ENCODE peak calls at places on chromosomes 7 and 10, in nine cellular contexts. One of them, this sample, is unnamed.
A peak's percentile ranks its signal among the peaks of the same experiment; 100 is the strongest.

GRCh38 chr7:102415685-102416225 is 17.6 kb upstream of the ORAI2 start:
- DNase-seq in CD4-positive, alpha-beta T cell: peak; percentile 33
- DNase-seq in AG09319: no peak
- DNase-seq in progenitor cell of endocrine pancreas: no peak
- DNase-seq in ovary: no peak
- DNase-seq in kidney: peak; percentile 81
- DNase-seq in upper lobe of right lung: no peak
- DNase-seq in WTC11: no peak
- DNase-seq in lower lobe of right lung: peak; percentile 55
- DNase-seq in this sample: no peak

GRCh38 chr10:50577681-50578350 is 45.9 kb downstream of the SGMS1 start:
- DNase-seq in CD4-positive, alpha-beta T cell: no peak
- DNase-seq in AG09319: no peak
- DNase-seq in progenitor cell of endocrine pancreas: no peak
- DNase-seq in ovary: no peak
- DNase-seq in kidney: no peak
- DNase-seq in upper lobe of right lung: no peak
- DNase-seq in WTC11: no peak
- DNase-seq in lower lobe of right lung: no peak
- DNase-seq in this sample: no peak

GRCh38 chr7:117480978-117481377 is 1.2 kb downstream of the CFTR start:
- DNase-seq in CD4-positive, alpha-beta T cell: no peak
- DNase-seq in AG09319: no peak
- DNase-seq in progenitor cell of endocrine pancreas: no peak
- DNase-seq in ovary: no peak
- DNase-seq in kidney: no peak
- DNase-seq in upper lobe of right lung: no peak
- DNase-seq in WTC11: no peak
- DNase-seq in lower lobe of right lung: no peak
- DNase-seq in this sample: no peak

GRCh38 chr7:14871880-14872279 is 30.7 kb downstream of the DGKB start:
- DNase-seq in CD4-positive, alpha-beta T cell: no peak
- DNase-seq in AG09319: no peak
- DNase-seq in progenitor cell of endocrine pancreas: no peak
- DNase-seq in ovary: no peak
- DNase-seq in kidney: no peak
- DNase-seq in upper lobe of right lung: no peak
- DNase-seq in WTC11: no peak
- DNase-seq in lower lobe of right lung: no peak
- DNase-seq in this sample: no peak

GRCh38 chr7:128004623-128005022 is 26.6 kb downstream of the LRRC4 start:
- DNase-seq in CD4-positive, alpha-beta T cell: no peak
- DNase-seq in AG09319: no peak
- DNase-seq in progenitor cell of endocrine pancreas: no peak
- DNase-seq in ovary: no peak
- DNase-seq in kidney: no peak
- DNase-seq in upper lobe of right lung: no peak
- DNase-seq in WTC11: no peak
- DNase-seq in lower lobe of right lung: no peak
- DNase-seq in this sample: no peak

GRCh38 chr10:77463499-77463898 is 174.1 kb downstream of the KCNMA1 start:
- DNase-seq in CD4-positive, alpha-beta T cell: no peak
- DNase-seq in AG09319: no peak
- DNase-seq in progenitor cell of endocrine pancreas: no peak
- DNase-seq in ovary: no peak
- DNase-seq in kidney: no peak
- DNase-seq in upper lobe of right lung: no peak
- DNase-seq in WTC11: no peak
- DNase-seq in lower lobe of right lung: no peak
- DNase-seq in this sample: no peak

GRCh38 chr7:73544678-73545077 is 12.8 kb downstream of the BCL7B start:
- DNase-seq in CD4-positive, alpha-beta T cell: no peak
- DNase-seq in AG09319: no peak
- DNase-seq in progenitor cell of endocrine pancreas: no peak
- DNase-seq in ovary: no peak
- DNase-seq in kidney: no peak
- DNase-seq in upper lobe of right lung: no peak
- DNase-seq in WTC11: no peak
- DNase-seq in lower lobe of right lung: no peak
- DNase-seq in this sample: no peak

GRCh38 chr7:141463986-141464385 is 87.2 kb upstream of the AGK start:
- DNase-seq in CD4-positive, alpha-beta T cell: no peak
- DNase-seq in AG09319: no peak
- DNase-seq in progenitor cell of endocrine pancreas: no peak
- DNase-seq in ovary: no peak
- DNase-seq in kidney: no peak
- DNase-seq in upper lobe of right lung: no peak
- DNase-seq in WTC11: no peak
- DNase-seq in lower lobe of right lung: no peak
- DNase-seq in this sample: no peak

GRCh38 chr10:43855667-43856210 is 207.1 kb upstream of the ZNF32 start:
- DNase-seq in CD4-positive, alpha-beta T cell: no peak
- DNase-seq in AG09319: no peak
- DNase-seq in progenitor cell of endocrine pancreas: no peak
- DNase-seq in ovary: no peak
- DNase-seq in kidney: no peak
- DNase-seq in upper lobe of right lung: no peak
- DNase-seq in WTC11: no peak
- DNase-seq in lower lobe of right lung: no peak
- DNase-seq in this sample: no peak

GRCh38 chr7:16611711-16612110 is 33.8 kb downstream of the ANKMY2 start:
- DNase-seq in CD4-positive, alpha-beta T cell: no peak
- DNase-seq in AG09319: no peak
- DNase-seq in progenitor cell of endocrine pancreas: no peak
- DNase-seq in ovary: no peak
- DNase-seq in kidney: no peak
- DNase-seq in upper lobe of right lung: no peak
- DNase-seq in WTC11: no peak
- DNase-seq in lower lobe of right lung: no peak
- DNase-seq in this sample: no peak

GRCh38 chr7:32206987-32207386 is 136.8 kb upstream of the PDE1C start:
- DNase-seq in CD4-positive, alpha-beta T cell: no peak
- DNase-seq in AG09319: no peak
- DNase-seq in progenitor cell of endocrine pancreas: peak; percentile 41
- DNase-seq in ovary: no peak
- DNase-seq in kidney: no peak
- DNase-seq in upper lobe of right lung: no peak
- DNase-seq in WTC11: peak; percentile 70
- DNase-seq in lower lobe of right lung: no peak
- DNase-seq in this sample: no peak
- TF ChIP-seq CTCF in CD4-positive, alpha-beta T cell: no peak
- TF ChIP-seq CTCF in AG09319: peak; percentile 16
- TF ChIP-seq CTCF in progenitor cell of endocrine pancreas: peak; percentile 62
- TF ChIP-seq CTCF in ovary: no peak
- TF ChIP-seq CTCF in kidney: no peak
- TF ChIP-seq CTCF in upper lobe of right lung: no peak
- TF ChIP-seq CTCF in WTC11: no peak
- TF ChIP-seq CTCF in lower lobe of right lung: no peak
- TF ChIP-seq CTCF in this sample: no peak

GRCh38 chr7:95919574-95919973 is 147.2 kb downstream of the DYNC1I1 start:
- DNase-seq in CD4-positive, alpha-beta T cell: no peak
- DNase-seq in AG09319: no peak
- DNase-seq in progenitor cell of endocrine pancreas: no peak
- DNase-seq in ovary: no peak
- DNase-seq in kidney: no peak
- DNase-seq in upper lobe of right lung: no peak
- DNase-seq in WTC11: no peak
- DNase-seq in lower lobe of right lung: no peak
- DNase-seq in this sample: no peak
- TF ChIP-seq CTCF in CD4-positive, alpha-beta T cell: no peak
- TF ChIP-seq CTCF in AG09319: peak; percentile 7
- TF ChIP-seq CTCF in progenitor cell of endocrine pancreas: peak; percentile 48
- TF ChIP-seq CTCF in ovary: no peak
- TF ChIP-seq CTCF in kidney: no peak
- TF ChIP-seq CTCF in upper lobe of right lung: no peak
- TF ChIP-seq CTCF in WTC11: no peak
- TF ChIP-seq CTCF in lower lobe of right lung: no peak
- TF ChIP-seq CTCF in this sample: peak; percentile 58

GRCh38 chr10:94680544-94680943 is 3.0 kb upstream of the CYP2C18 start:
- DNase-seq in CD4-positive, alpha-beta T cell: no peak
- DNase-seq in AG09319: no peak
- DNase-seq in progenitor cell of endocrine pancreas: no peak
- DNase-seq in ovary: no peak
- DNase-seq in kidney: no peak
- DNase-seq in upper lobe of right lung: no peak
- DNase-seq in WTC11: no peak
- DNase-seq in lower lobe of right lung: no peak
- DNase-seq in this sample: no peak

GRCh38 chr10:94678475-94678874 is 5.1 kb upstream of the CYP2C18 start:
- DNase-seq in CD4-positive, alpha-beta T cell: no peak
- DNase-seq in AG09319: no peak
- DNase-seq in progenitor cell of endocrine pancreas: no peak
- DNase-seq in ovary: no peak
- DNase-seq in kidney: no peak
- DNase-seq in upper lobe of right lung: no peak
- DNase-seq in WTC11: no peak
- DNase-seq in lower lobe of right lung: no peak
- DNase-seq in this sample: no peak

GRCh38 chr10:94673614-94674321 is 9.8 kb upstream of the CYP2C18 start:
- DNase-seq in CD4-positive, alpha-beta T cell: no peak
- DNase-seq in AG09319: no peak
- DNase-seq in progenitor cell of endocrine pancreas: no peak
- DNase-seq in ovary: no peak
- DNase-seq in kidney: no peak
- DNase-seq in upper lobe of right lung: no peak
- DNase-seq in WTC11: no peak
- DNase-seq in lower lobe of right lung: no peak
- DNase-seq in this sample: no peak

GRCh38 chr10:94683214-94684054 is at the start of gene CYP2C18:
- DNase-seq in CD4-positive, alpha-beta T cell: no peak
- DNase-seq in AG09319: no peak
- DNase-seq in progenitor cell of endocrine pancreas: no peak
- DNase-seq in ovary: no peak
- DNase-seq in kidney: no peak
- DNase-seq in upper lobe of right lung: no peak
- DNase-seq in WTC11: no peak
- DNase-seq in lower lobe of right lung: no peak
- DNase-seq in this sample: no peak

GRCh38 chr10:94677691-94678090 is 5.8 kb upstream of the CYP2C18 start:
- DNase-seq in CD4-positive, alpha-beta T cell: no peak
- DNase-seq in AG09319: no peak
- DNase-seq in progenitor cell of endocrine pancreas: no peak
- DNase-seq in ovary: no peak
- DNase-seq in kidney: no peak
- DNase-seq in upper lobe of right lung: no peak
- DNase-seq in WTC11: no peak
- DNase-seq in lower lobe of right lung: no peak
- DNase-seq in this sample: no peak
- TF ChIP-seq CTCF in CD4-positive, alpha-beta T cell: no peak
- TF ChIP-seq CTCF in AG09319: no peak
- TF ChIP-seq CTCF in progenitor cell of endocrine pancreas: peak; percentile 57
- TF ChIP-seq CTCF in ovary: no peak
- TF ChIP-seq CTCF in kidney: no peak
- TF ChIP-seq CTCF in upper lobe of right lung: no peak
- TF ChIP-seq CTCF in WTC11: no peak
- TF ChIP-seq CTCF in lower lobe of right lung: no peak
- TF ChIP-seq CTCF in this sample: peak; percentile 29

DNA sequence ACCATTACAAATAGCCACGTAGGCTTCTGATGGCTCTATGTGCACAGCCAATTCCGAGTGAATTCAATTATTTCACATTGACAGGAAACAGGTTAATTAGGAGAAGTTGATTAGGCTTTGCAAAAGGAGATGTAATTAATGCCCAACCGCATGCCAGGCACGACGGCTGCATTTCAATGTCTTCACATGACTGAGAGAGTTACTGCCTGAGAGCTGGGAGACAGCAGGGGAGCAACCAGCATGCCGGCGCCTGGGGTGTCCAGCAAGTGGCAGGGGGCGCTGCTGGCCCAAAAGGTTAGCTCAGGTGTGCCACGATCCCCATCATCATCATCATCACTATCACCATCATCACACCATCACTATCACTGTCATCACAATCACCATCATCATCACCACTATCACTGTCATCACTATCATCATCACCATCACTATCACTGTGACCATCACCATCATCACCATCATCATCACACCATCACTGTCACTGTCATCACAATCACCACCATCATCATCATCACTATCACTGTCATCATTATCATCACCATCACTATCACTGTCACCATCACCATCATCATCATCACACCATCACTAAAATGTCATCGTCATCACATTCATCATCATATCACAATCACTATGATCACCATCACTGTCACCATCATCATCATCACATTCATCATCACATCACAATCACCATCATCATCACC is 30.2 kb downstream of the PWWP2B start:
- DNase-seq in CD4-positive, alpha-beta T cell: no peak
- DNase-seq in AG09319: no peak
- DNase-seq in progenitor cell of endocrine pancreas: no peak
- DNase-seq in ovary: no peak
- DNase-seq in kidney: peak; percentile 39
- DNase-seq in upper lobe of right lung: no peak
- DNase-seq in WTC11: no peak
- DNase-seq in lower lobe of right lung: no peak
- DNase-seq in this sample: no peak
- TF ChIP-seq CTCF in CD4-positive, alpha-beta T cell: no peak
- TF ChIP-seq CTCF in AG09319: no peak
- TF ChIP-seq CTCF in progenitor cell of endocrine pancreas: no peak
- TF ChIP-seq CTCF in ovary: no peak
- TF ChIP-seq CTCF in kidney: no peak
- TF ChIP-seq CTCF in upper lobe of right lung: no peak
- TF ChIP-seq CTCF in WTC11: no peak
- TF ChIP-seq CTCF in lower lobe of right lung: no peak
- TF ChIP-seq CTCF in this sample: no peak

GRCh38 chr10:27724287-27724686 is 21.3 kb downstream of the MKX start:
- DNase-seq in CD4-positive, alpha-beta T cell: no peak
- DNase-seq in AG09319: no peak
- DNase-seq in progenitor cell of endocrine pancreas: no peak
- DNase-seq in ovary: no peak
- DNase-seq in kidney: no peak
- DNase-seq in upper lobe of right lung: no peak
- DNase-seq in WTC11: no peak
- DNase-seq in lower lobe of right lung: no peak
- DNase-seq in this sample: no peak
- TF ChIP-seq CTCF in CD4-positive, alpha-beta T cell: no peak
- TF ChIP-seq CTCF in AG09319: peak; percentile 34
- TF ChIP-seq CTCF in progenitor cell of endocrine pancreas: peak; percentile 37
- TF ChIP-seq CTCF in ovary: no peak
- TF ChIP-seq CTCF in kidney: no peak
- TF ChIP-seq CTCF in upper lobe of right lung: peak; percentile 5
- TF ChIP-seq CTCF in WTC11: no peak
- TF ChIP-seq CTCF in lower lobe of right lung: no peak
- TF ChIP-seq CTCF in this sample: no peak

This sample was measured in mesothelial cell of epicardium.